ENCODE peak calls at places on chromosomes 4 and X, in ten cellular contexts. M is RKO; D is neural crest cell; B is AG08396; A is GM19239; S is HCEC 1CT; L is T-cell; G is SJCRH30; E is activated CD4-positive, alpha-beta T cell treated with anti-CD3 and anti-CD28 coated beads, Interleukin-2, amount 50 U/mL, for 24 hours; U is stomach. P is an unnamed sample.

GRCh38 chr4:153764611-153765368 is 5.0 kb upstream of the RNF175 start:
- DNase-seq in E (no peak), A (no peak), S (no peak), M (no peak), G (no peak), D (no peak), L (no peak), B (no peak), U (no peak), P (no peak)

GRCh38 chr4:139137745-139138144 is 39.3 kb downstream of the ELF2 start:
- DNase-seq in S (no peak), A (no peak), G (no peak), B (no peak), L (no peak), E (no peak), D (no peak), M (no peak), U (no peak), P (no peak)

GRCh38 chrX:154542723-154543424 is 3.8 kb downstream of the G6PD start:
- DNase-seq in A (no peak), G (no peak), E (no peak), M (no peak), U (no peak), B (no peak), S (no peak), L (no peak), D (no peak), P (no peak)

GRCh38 chrX:7985568-7985967 is 58.4 kb upstream of the PNPLA4 start:
- DNase-seq in G (no peak), L (no peak), S (no peak), M (no peak), E (no peak), U (no peak), B (no peak), A (no peak), D (no peak), P (no peak)

GRCh38 chr4:15778191-15778741 is at the start of gene CD38:
- DNase-seq in M (no peak), L (no peak), B (peak), G (no peak), E (peak), A (no peak), S (no peak), D (peak), U (no peak), P (peak)

GRCh38 chr4:99946346-99947189 is at the start of gene DNAJB14:
- DNase-seq in S (peak), B (peak), E (peak), D (peak), G (peak), U (peak), M (peak), L (peak), A (peak), P (no peak)

GRCh38 chr4:82031386-82031785 is 342.4 kb downstream of the HNRNPD start:
- DNase-seq in G (no peak), A (no peak), M (no peak), S (no peak), D (no peak), U (no peak), L (no peak), B (no peak), E (no peak), P (no peak)

GRCh38 chr4:175092114-175092513 is 174.0 kb downstream of the ADAM29 start:
- DNase-seq in D (no peak), B (no peak), E (no peak), A (no peak), M (no peak), G (no peak), L (no peak), S (no peak), U (no peak), P (no peak)

GRCh38 chrX:101410461-101410860 is 2.4 kb downstream of the HNRNPH2 start:
- DNase-seq in G (no peak), A (no peak), D (no peak), S (no peak), E (no peak), L (no peak), M (no peak), U (no peak), B (no peak), P (no peak)

GRCh38 chrX:56232221-56233082 is at the start of gene KLF8:
- DNase-seq in E (peak), D (no peak), G (no peak), M (no peak), L (no peak), A (peak), S (no peak), B (peak), U (peak), P (no peak)

GRCh38 chr4:93749351-93749761 is 79.2 kb upstream of the ATOH1 start:
- DNase-seq in A (no peak), L (no peak), E (no peak), D (no peak), S (no peak), U (no peak), M (no peak), B (no peak), G (no peak), P (no peak)

GRCh38 chr4:118180776-118181175 is 146.5 kb downstream of the NDST3 start:
- DNase-seq in D (no peak), M (peak), L (no peak), E (no peak), U (no peak), G (peak), B (no peak), A (no peak), S (no peak), P (no peak)

GRCh38 chrX:102985182-102985581 is 48.1 kb downstream of the RAB40AL start:
- DNase-seq in B (no peak), S (no peak), L (no peak), A (no peak), U (no peak), M (no peak), E (no peak), D (no peak), G (no peak), P (no peak)

GRCh38 chr4:110748071-110748470 is 125.2 kb upstream of the PITX2 start:
- DNase-seq in D (no peak), G (no peak), S (no peak), B (no peak), A (no peak), L (no peak), M (no peak), U (no peak), E (no peak), P (no peak)